ENCODE peak calls at places on chromosomes 13 and 19, in five cellular contexts. K, X, E, D and Z are unnamed samples.
A peak's percentile ranks its signal among the peaks of the same experiment; 100 is the strongest.

GRCh38 chr19:51572908-51573307 is 1.8 kb downstream of the ZNF175 start:
- DNase-seq in X (no peak), D (no peak), E (peak; percentile 79), K (no peak), Z (no peak)

GRCh38 chr13:100440756-100441421 is 147.7 kb downstream of the GGACT start:
- DNase-seq in E (peak; percentile 78), K (no peak), D (no peak), X (no peak), Z (no peak)

GRCh38 chr19:31838163-31838798 is 489.0 kb upstream of the TSHZ3 start:
- DNase-seq in K (no peak), X (no peak), D (no peak), E (peak; percentile 7), Z (no peak)

GRCh38 chr19:36207605-36208252 is 6.7 kb downstream of the ZNF565 start:
- DNase-seq in K (no peak), E (no peak), X (no peak), D (no peak), Z (no peak)

GRCh38 chr13:104105418-104106355 is 1039.5 kb upstream of the SLC10A2 start:
- DNase-seq in K (no peak), D (no peak), E (peak; percentile 6), X (no peak), Z (no peak)

GRCh38 chr13:56332671-56333070 is 808.0 kb upstream of the PRR20A start:
- DNase-seq in D (no peak), X (no peak), K (no peak), E (no peak), Z (no peak)

GRCh38 chr13:43805071-43805468 is 18.3 kb upstream of the ENOX1 start:
- DNase-seq in K (no peak), E (peak; percentile 92), D (no peak), X (no peak), Z (no peak)

GRCh38 chr19:9935409-9936062 is 779 bp downstream of the OLFM2 start:
- DNase-seq in K (no peak), D (no peak), E (no peak), X (no peak), Z (no peak)

GRCh38 chr19:57947088-57947418 is 453 bp downstream of the ZNF256 start:
- DNase-seq in E (no peak), K (no peak), X (no peak), D (peak; percentile 32), Z (no peak)

GRCh38 chr19:30420881-30421280 is 48.7 kb downstream of the ZNF536 start:
- DNase-seq in E (no peak), D (no peak), X (no peak), K (no peak), Z (no peak)

GRCh38 chr19:8475005-8475404 is 27.4 kb downstream of the PRAM1 start:
- DNase-seq in K (no peak), X (no peak), E (no peak), D (no peak), Z (no peak)

GRCh38 chr19:32330149-32330548 is 15.3 kb upstream of the ZNF507 start:
- DNase-seq in X (no peak), D (no peak), K (no peak), E (no peak), Z (no peak)

GRCh38 chr19:5558101-5558621 is 9.6 kb downstream of the TINCR start:
- DNase-seq in D (no peak), X (no peak), K (no peak), E (no peak), Z (no peak)

GRCh38 chr13:80665792-80666333 is 324.9 kb upstream of the SPRY2 start:
- DNase-seq in E (peak; percentile 1), D (no peak), K (no peak), X (no peak), Z (no peak)

GRCh38 chr13:93183302-93183701 is 43.3 kb upstream of the GPC6 start:
- DNase-seq in K (no peak), D (no peak), X (no peak), E (no peak), Z (no peak)

GRCh38 chr13:101398920-101399319 is 17.4 kb downstream of the NALCN start:
- DNase-seq in K (no peak), E (peak; percentile 95), D (no peak), X (no peak), Z (no peak)

GRCh38 chr19:3250675-3251074 is 26.2 kb downstream of the CELF5 start:
- DNase-seq in D (no peak), E (no peak), K (no peak), X (no peak), Z (no peak)

GRCh38 chr19:55179570-55180484 is at the start of gene SYT5:
- DNase-seq in E (no peak), K (no peak), X (no peak), D (no peak), Z (no peak)

GRCh38 chr13:99380402-99380801 is 73.2 kb upstream of the GPR183 start:
- DNase-seq in D (no peak), X (no peak), K (no peak), E (no peak), Z (no peak)

GRCh38 chr19:30672926-30673325 is 300.7 kb downstream of the ZNF536 start:
- DNase-seq in K (no peak), E (no peak), X (no peak), D (no peak), Z (no peak)

GRCh38 chr13:113670541-113670940 is 3.5 kb downstream of the GRK1 start:
- DNase-seq in X (peak; percentile 13), D (peak; percentile 10), K (no peak), E (no peak), Z (no peak)

GRCh38 chr13:75353786-75354193 is 128.2 kb downstream of the TBC1D4 start:
- DNase-seq in E (peak; percentile 82), K (no peak), D (no peak), X (no peak), Z (no peak)

GRCh38 chr13:113544071-113544891 is 40.3 kb upstream of the TFDP1 start:
- DNase-seq in E (no peak), D (peak; percentile 18), X (peak; percentile 43), K (no peak), Z (no peak)

GRCh38 chr13:97344250-97345175 is 89.5 kb upstream of the RAP2A start:
- DNase-seq in X (peak; percentile 55), K (no peak), E (peak; percentile 41), D (peak; percentile 38), Z (peak; percentile 54)

GRCh38 chr13:23949200-23949599 is 51.9 kb upstream of the C1QTNF9B start:
- DNase-seq in E (no peak), K (no peak), X (no peak), D (no peak), Z (no peak)

GRCh38 chr13:63288576-63288975 is 1872.9 kb upstream of the PCDH20 start:
- DNase-seq in E (peak; percentile 55), D (no peak), X (no peak), K (no peak), Z (no peak)

DNA sequence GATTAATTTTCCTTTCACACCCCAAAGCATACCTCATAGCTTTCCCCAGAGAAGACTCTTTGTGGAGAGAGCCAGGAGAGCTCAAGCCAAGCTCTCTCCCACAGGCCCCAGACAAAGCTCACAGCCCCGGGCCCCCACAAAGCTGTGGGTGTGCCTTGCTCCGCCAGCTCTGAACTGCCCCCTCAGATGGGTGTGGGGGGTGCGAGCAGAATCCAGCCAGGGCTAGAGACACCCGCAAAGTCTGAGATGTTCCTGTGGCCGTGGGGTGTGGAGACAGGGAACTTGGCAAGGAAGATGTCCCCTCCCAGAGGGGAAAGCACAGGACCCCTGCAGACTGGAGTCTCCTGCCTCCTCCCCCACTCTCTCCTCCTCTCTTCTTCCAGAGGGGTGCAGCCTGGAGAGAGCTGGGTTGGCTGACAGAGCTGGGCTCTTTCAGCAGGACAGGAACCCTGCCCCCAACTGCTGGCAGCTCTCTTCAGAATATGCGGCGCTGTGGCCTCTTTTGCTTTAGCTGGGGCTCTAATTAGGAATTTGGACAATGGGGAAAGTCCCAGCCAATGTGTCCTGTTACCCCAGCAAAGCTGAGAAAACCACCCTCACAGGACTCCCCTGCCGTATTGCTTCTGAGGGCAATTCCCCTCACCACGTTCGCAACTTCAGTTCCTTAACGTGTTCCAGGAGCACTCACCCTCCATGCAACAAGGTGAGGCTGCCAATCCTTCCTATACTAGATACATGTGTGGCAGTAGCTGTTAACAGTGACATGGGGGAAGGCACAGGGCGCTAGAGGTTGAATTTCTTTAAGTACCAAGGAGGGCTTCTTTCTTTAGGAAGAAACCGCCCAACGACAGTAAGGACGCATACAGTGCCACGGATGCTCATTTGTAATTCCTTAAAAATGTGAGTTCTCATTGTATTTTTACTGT is 170.0 kb downstream of the COL4A1 start:
- DNase-seq in K (no peak), X (no peak), D (no peak), E (no peak), Z (no peak)
- H3K27ac ChIP-seq in K (peak overlapping the region; percentile 53), X (peak overlapping the region; percentile 75), D (peak overlapping the region; percentile 97), E (no peak overlapping the region), Z (no peak overlapping the region)

GRCh38 chr13:110561335-110562033 is at the start of gene RAB20:
- DNase-seq in D (peak; percentile 94), X (peak; percentile 93), K (peak; percentile 48), E (peak; percentile 75), Z (peak; percentile 62)

GRCh38 chr13:110559986-110560385 is 1.5 kb downstream of the RAB20 start:
- DNase-seq in K (no peak), E (no peak), D (no peak), X (no peak), Z (no peak)

GRCh38 chr13:110562696-110563462 is 1.4 kb upstream of the RAB20 start:
- DNase-seq in E (no peak), K (no peak), X (no peak), D (no peak), Z (no peak)

GRCh38 chr13:110559429-110559943 is 2.0 kb downstream of the RAB20 start:
- DNase-seq in E (no peak), K (no peak), X (peak; percentile 89), D (peak; percentile 86), Z (peak; percentile 58)

GRCh38 chr13:110560606-110561334 is 752 bp downstream of the RAB20 start:
- DNase-seq in X (no peak), K (no peak), D (no peak), E (no peak), Z (no peak)
- H3K27ac ChIP-seq in X (peak overlapping the region; percentile 93), K (peak overlapping the region; percentile 92), D (peak overlapping the region; percentile 97), E (peak overlapping the region; percentile 47), Z (peak overlapping the region; percentile 73)

GRCh38 chr19:46426035-46426505 is 2.7 kb downstream of the PNMA8C start:
- DNase-seq in K (no peak), X (no peak), E (peak; percentile 43), D (no peak), Z (no peak)
- H3K27ac ChIP-seq in K (peak overlapping the region; percentile 76), X (no peak overlapping the region), E (no peak overlapping the region), D (no peak overlapping the region), Z (no peak overlapping the region)

DNA sequence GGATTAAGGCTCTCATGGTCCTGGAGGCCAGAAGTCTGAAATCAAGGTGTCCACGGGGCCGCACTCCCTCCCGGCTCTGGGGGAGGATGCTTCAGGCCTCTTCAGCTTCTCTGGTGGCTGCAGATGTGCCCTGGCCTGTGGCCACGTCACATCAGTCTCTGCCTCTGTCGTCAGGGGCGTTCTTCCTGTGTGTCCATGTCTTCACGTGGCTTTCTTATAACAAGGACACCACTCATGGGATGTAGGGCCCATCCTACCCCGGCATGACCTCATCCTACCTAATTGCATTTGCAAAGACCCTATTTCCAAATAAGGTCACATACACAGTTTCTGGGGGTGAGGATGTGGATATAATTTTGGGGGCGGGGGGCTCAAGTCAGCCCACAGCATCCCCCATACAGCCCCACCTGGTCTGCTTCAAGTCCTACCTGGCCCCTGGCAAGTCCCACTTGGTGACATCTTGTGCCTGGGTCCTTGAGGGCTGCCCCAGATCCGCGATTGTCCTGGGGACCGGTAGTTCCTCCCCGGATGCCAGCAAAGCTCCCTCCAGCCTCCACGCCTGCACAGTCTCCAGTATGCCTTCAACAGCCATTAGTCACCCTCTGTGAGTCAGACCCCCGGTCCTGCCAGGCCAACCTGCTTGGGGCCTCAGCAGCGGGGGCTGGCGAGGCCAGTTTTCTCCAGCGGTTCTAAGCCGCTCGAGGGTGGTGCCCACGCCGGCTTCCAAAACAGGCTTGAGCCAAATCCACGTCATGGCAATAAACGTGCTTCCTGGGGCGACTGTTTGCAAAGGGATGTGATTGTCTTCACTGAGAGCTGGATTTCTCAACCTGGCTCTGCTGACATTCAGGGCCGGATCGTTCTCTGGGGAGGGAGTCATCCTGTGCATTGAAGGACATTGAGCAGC is 32.2 kb downstream of the MYO9B start:
- DNase-seq in K (peak; percentile 94), D (peak; percentile 86), X (peak; percentile 61), E (peak; percentile 96), Z (peak; percentile 29)
- H3K27ac ChIP-seq in K (peak overlapping the region; percentile 94), D (peak overlapping the region; percentile 93), X (peak overlapping the region; percentile 43), E (peak overlapping the region; percentile 78), Z (peak overlapping the region; percentile 72)